ENCODE peak calls at places on chromosome 12, in six cellular contexts. One of them, this sample, is unnamed.

GRCh38 chr12:94150483-94151225 is 2.3 kb downstream of the PLXNC1 start:
- DNase-seq in activated CD4-positive, alpha-beta T cell treated with anti-CD3 and anti-CD28 coated beads, Interleukin-2, amount 10 ng/mL, durations not matched to agents 7 days and 5 days: peak
- DNase-seq in RPMI8226: peak
- DNase-seq in PC-3: no peak
- DNase-seq in WTC11: peak
- DNase-seq in iPS-NIHi11: peak
- DNase-seq in this sample: no peak

GRCh38 chr12:57810450-57810849 is 8.1 kb downstream of the AVIL start:
- DNase-seq in WTC11: no peak
- DNase-seq in PC-3: peak
- DNase-seq in activated CD4-positive, alpha-beta T cell treated with anti-CD3 and anti-CD28 coated beads, Interleukin-2, amount 10 ng/mL, durations not matched to agents 7 days and 5 days: no peak
- DNase-seq in iPS-NIHi11: no peak
- DNase-seq in RPMI8226: peak
- DNase-seq in this sample: peak

GRCh38 chr12:40034712-40035111 is 71.2 kb downstream of the SLC2A13 start:
- DNase-seq in activated CD4-positive, alpha-beta T cell treated with anti-CD3 and anti-CD28 coated beads, Interleukin-2, amount 10 ng/mL, durations not matched to agents 7 days and 5 days: no peak
- DNase-seq in RPMI8226: no peak
- DNase-seq in WTC11: no peak
- DNase-seq in PC-3: no peak
- DNase-seq in iPS-NIHi11: no peak
- DNase-seq in this sample: no peak

GRCh38 chr12:64452559-64453329 is 824 bp downstream of the TBK1 start:
- DNase-seq in RPMI8226: peak
- DNase-seq in activated CD4-positive, alpha-beta T cell treated with anti-CD3 and anti-CD28 coated beads, Interleukin-2, amount 10 ng/mL, durations not matched to agents 7 days and 5 days: no peak
- DNase-seq in PC-3: peak
- DNase-seq in iPS-NIHi11: peak
- DNase-seq in WTC11: no peak
- DNase-seq in this sample: peak

GRCh38 chr12:49342914-49343731 is 3.6 kb upstream of the DNAJC22 start:
- DNase-seq in iPS-NIHi11: no peak
- DNase-seq in RPMI8226: no peak
- DNase-seq in PC-3: no peak
- DNase-seq in WTC11: no peak
- DNase-seq in activated CD4-positive, alpha-beta T cell treated with anti-CD3 and anti-CD28 coated beads, Interleukin-2, amount 10 ng/mL, durations not matched to agents 7 days and 5 days: no peak
- DNase-seq in this sample: no peak

GRCh38 chr12:48817957-48818830 is at the start of gene CACNB3:
- DNase-seq in activated CD4-positive, alpha-beta T cell treated with anti-CD3 and anti-CD28 coated beads, Interleukin-2, amount 10 ng/mL, durations not matched to agents 7 days and 5 days: peak
- DNase-seq in RPMI8226: peak
- DNase-seq in PC-3: peak
- DNase-seq in WTC11: peak
- DNase-seq in iPS-NIHi11: peak
- DNase-seq in this sample: peak

GRCh38 chr12:2169964-2170363 is 117.2 kb downstream of the CACNA1C start:
- DNase-seq in activated CD4-positive, alpha-beta T cell treated with anti-CD3 and anti-CD28 coated beads, Interleukin-2, amount 10 ng/mL, durations not matched to agents 7 days and 5 days: no peak
- DNase-seq in iPS-NIHi11: no peak
- DNase-seq in PC-3: no peak
- DNase-seq in RPMI8226: no peak
- DNase-seq in WTC11: no peak
- DNase-seq in this sample: no peak

GRCh38 chr12:107340920-107341319 is 247.6 kb upstream of the CRY1 start:
- DNase-seq in WTC11: no peak
- DNase-seq in iPS-NIHi11: no peak
- DNase-seq in RPMI8226: no peak
- DNase-seq in PC-3: no peak
- DNase-seq in activated CD4-positive, alpha-beta T cell treated with anti-CD3 and anti-CD28 coated beads, Interleukin-2, amount 10 ng/mL, durations not matched to agents 7 days and 5 days: no peak
- DNase-seq in this sample: no peak

GRCh38 chr12:19036673-19037357 is 92.7 kb upstream of the PLEKHA5 start:
- DNase-seq in WTC11: no peak
- DNase-seq in activated CD4-positive, alpha-beta T cell treated with anti-CD3 and anti-CD28 coated beads, Interleukin-2, amount 10 ng/mL, durations not matched to agents 7 days and 5 days: no peak
- DNase-seq in PC-3: no peak
- DNase-seq in iPS-NIHi11: no peak
- DNase-seq in RPMI8226: no peak
- DNase-seq in this sample: no peak

This sample was measured in Kasumi-1.